ENCODE peak calls at places on chromosome 15, in five cellular contexts. One of them, this sample, is unnamed.

GRCh38 chr15:63385911-63386531 is 4.4 kb upstream of the CA12 start:
- DNase-seq in A549: no peak
- DNase-seq in HFFc6: no peak
- DNase-seq in lung: no peak
- DNase-seq in AG08396: no peak
- DNase-seq in this sample: no peak

GRCh38 chr15:46682969-46683791 is 1034.1 kb upstream of the SEMA6D start:
- DNase-seq in lung: no peak
- DNase-seq in HFFc6: no peak
- DNase-seq in AG08396: no peak
- DNase-seq in A549: no peak
- DNase-seq in this sample: no peak

GRCh38 chr15:77981281-77982126 is 96.0 kb downstream of the TBC1D2B start:
- DNase-seq in A549: no peak
- DNase-seq in HFFc6: no peak
- DNase-seq in AG08396: no peak
- DNase-seq in lung: no peak
- DNase-seq in this sample: no peak

GRCh38 chr15:51223771-51224229 is 114.6 kb downstream of the CYP19A1 start:
- DNase-seq in A549: peak
- DNase-seq in HFFc6: peak
- DNase-seq in lung: no peak
- DNase-seq in AG08396: peak
- DNase-seq in this sample: no peak

GRCh38 chr15:19973718-19974117 is 567.9 kb downstream of the GOLGA6L6 start:
- DNase-seq in HFFc6: no peak
- DNase-seq in lung: no peak
- DNase-seq in AG08396: no peak
- DNase-seq in A549: no peak
- DNase-seq in this sample: no peak

GRCh38 chr15:31372635-31373091 is 46.0 kb downstream of the KLF13 start:
- DNase-seq in HFFc6: peak
- DNase-seq in A549: peak
- DNase-seq in AG08396: peak
- DNase-seq in lung: no peak
- DNase-seq in this sample: peak

GRCh38 chr15:96320703-96321421 is 9.6 kb upstream of the NR2F2 start:
- DNase-seq in A549: no peak
- DNase-seq in HFFc6: no peak
- DNase-seq in AG08396: no peak
- DNase-seq in lung: no peak
- DNase-seq in this sample: no peak

GRCh38 chr15:80473574-80474223 is 69.5 kb downstream of the ARNT2 start:
- DNase-seq in HFFc6: no peak
- DNase-seq in AG08396: no peak
- DNase-seq in lung: no peak
- DNase-seq in A549: no peak
- DNase-seq in this sample: no peak